ENCODE peak calls at places on chromosomes 4 and X, in four cellular contexts. J, W, E and H are unnamed samples.

GRCh38 chrX:120358687-120359086 is 3.2 kb upstream of the ATP1B4 start:
- DNase-seq in W (no peak), J (no peak), E (no peak), H (no peak)

GRCh38 chrX:101759000-101759399 is 99.3 kb upstream of the ARMCX2 start:
- DNase-seq in W (no peak), E (no peak), J (peak; percentile 9), H (peak; percentile 25)

GRCh38 chrX:97210501-97210900 is 326.8 kb downstream of the RPA4 start:
- DNase-seq in J (no peak), W (no peak), E (no peak), H (no peak)

GRCh38 chrX:153876112-153876491 is 9.9 kb downstream of the L1CAM start:
- DNase-seq in W (no peak), E (no peak), J (no peak), H (no peak)

GRCh38 chr4:184330008-184330400 is 112.3 kb upstream of the ENPP6 start:
- DNase-seq in J (peak; percentile 28), W (no peak), E (peak; percentile 63), H (no peak)

GRCh38 chrX:123320622-123321021 is 136.5 kb downstream of the GRIA3 start:
- DNase-seq in J (no peak), E (no peak), W (no peak), H (no peak)

GRCh38 chr4:94804613-94805012 is 46.9 kb downstream of the BMPR1B start:
- DNase-seq in J (no peak), W (no peak), E (no peak), H (no peak)

GRCh38 chr4:129387666-129388065 is 291.7 kb downstream of the C4orf33 start:
- DNase-seq in J (no peak), W (no peak), E (no peak), H (no peak)

GRCh38 chr4:11149612-11150259 is 279.0 kb downstream of the HS3ST1 start:
- DNase-seq in E (no peak), W (no peak), J (no peak), H (no peak)

GRCh38 chrX:19866626-19867410 is 20.6 kb downstream of the SH3KBP1 start:
- DNase-seq in J (no peak), W (no peak), E (no peak), H (no peak)

GRCh38 chr4:73944061-73944875 is 37.6 kb downstream of the PF4 start:
- DNase-seq in J (peak; percentile 15), E (no peak), W (no peak), H (peak; percentile 57)

GRCh38 chr4:124322234-124322831 is 390.2 kb downstream of the ANKRD50 start:
- DNase-seq in W (no peak), J (no peak), E (no peak), H (no peak)

GRCh38 chr4:110602061-110602460 is 20.8 kb downstream of the PITX2 start:
- DNase-seq in J (no peak), W (no peak), E (no peak), H (no peak)

GRCh38 chrX:120016068-120016441 is 61.4 kb downstream of the RHOXF2B start:
- DNase-seq in E (no peak), J (no peak), W (no peak), H (no peak)

GRCh38 chr4:36485885-36486284 is 204.5 kb downstream of the DTHD1 start:
- DNase-seq in J (no peak), E (no peak), W (no peak), H (no peak)

GRCh38 chr4:66972087-66972486 is 573.2 kb downstream of the CENPC start:
- DNase-seq in E (no peak), J (no peak), W (peak; percentile 4), H (no peak)

GRCh38 chr4:147078875-147079658 is 133.4 kb upstream of the TTC29 start:
- DNase-seq in J (peak; percentile 20), W (no peak), E (no peak), H (no peak)

GRCh38 chrX:14673764-14674163 is 144.4 kb downstream of the GLRA2 start:
- DNase-seq in J (no peak), E (peak; percentile 46), W (peak; percentile 76), H (peak; percentile 20)